ENCODE peak calls at places on chromosomes 6 and 20, in four cellular contexts. One of them, this sample, is unnamed.

GRCh38 chr20:34663213-34663943 is 13.5 kb downstream of the PIGU start:
- DNase-seq in breast epithelium: no peak
- DNase-seq in Panc1: no peak
- DNase-seq in K562: no peak
- DNase-seq in this sample: no peak

GRCh38 chr6:152701081-152701862 is 3.6 kb downstream of the MYCT1 start:
- DNase-seq in breast epithelium: no peak
- DNase-seq in Panc1: no peak
- DNase-seq in K562: no peak
- DNase-seq in this sample: no peak

GRCh38 chr20:36465109-36466080 is 75.9 kb upstream of the MYL9 start:
- DNase-seq in breast epithelium: no peak
- DNase-seq in Panc1: peak; percentile 63
- DNase-seq in K562: peak; percentile 88
- DNase-seq in this sample: no peak

GRCh38 chr6:33375143-33375649 is 16.4 kb upstream of the KIFC1 start:
- DNase-seq in breast epithelium: peak; percentile 84
- DNase-seq in Panc1: no peak
- DNase-seq in K562: no peak
- DNase-seq in this sample: no peak

GRCh38 chr6:145960918-145961604 is 3.1 kb downstream of the SHPRH start:
- DNase-seq in breast epithelium: no peak
- DNase-seq in Panc1: no peak
- DNase-seq in K562: no peak
- DNase-seq in this sample: no peak

GRCh38 chr6:44266347-44266746 is 996 bp upstream of the NFKBIE start:
- DNase-seq in breast epithelium: no peak
- DNase-seq in Panc1: no peak
- DNase-seq in K562: no peak
- DNase-seq in this sample: no peak

GRCh38 chr6:44737829-44738528 is 350.5 kb downstream of the CDC5L start:
- DNase-seq in breast epithelium: no peak
- DNase-seq in Panc1: no peak
- DNase-seq in K562: no peak
- DNase-seq in this sample: peak; percentile 55

GRCh38 chr6:45535933-45536332 is 158.2 kb upstream of the SUPT3H start:
- DNase-seq in breast epithelium: no peak
- DNase-seq in Panc1: no peak
- DNase-seq in K562: no peak
- DNase-seq in this sample: no peak

GRCh38 chr6:36120539-36120938 is 9.8 kb upstream of the MAPK13 start:
- DNase-seq in breast epithelium: peak; percentile 39
- DNase-seq in Panc1: no peak
- DNase-seq in K562: peak; percentile 63
- DNase-seq in this sample: no peak

GRCh38 chr20:2814587-2815051 is at the start of gene C20orf141:
- DNase-seq in breast epithelium: peak; percentile 25
- DNase-seq in Panc1: peak; percentile 50
- DNase-seq in K562: peak; percentile 68
- DNase-seq in this sample: no peak

GRCh38 chr6:80091506-80091905 is 15.0 kb upstream of the BCKDHB start:
- DNase-seq in breast epithelium: no peak
- DNase-seq in Panc1: no peak
- DNase-seq in K562: no peak
- DNase-seq in this sample: no peak

GRCh38 chr6:126181173-126181741 is 158.7 kb upstream of the CENPW start:
- DNase-seq in breast epithelium: no peak
- DNase-seq in Panc1: no peak
- DNase-seq in K562: no peak
- DNase-seq in this sample: no peak

GRCh38 chr6:15993716-15994228 is 135.1 kb upstream of the MYLIP start:
- DNase-seq in breast epithelium: no peak
- DNase-seq in Panc1: no peak
- DNase-seq in K562: no peak
- DNase-seq in this sample: no peak

GRCh38 chr6:45655630-45656422 is 278.1 kb upstream of the SUPT3H start:
- DNase-seq in breast epithelium: no peak
- DNase-seq in Panc1: peak; percentile 84
- DNase-seq in K562: no peak
- DNase-seq in this sample: no peak

GRCh38 chr20:37383229-37383989 is 37.5 kb downstream of the SRC start:
- DNase-seq in breast epithelium: no peak
- DNase-seq in Panc1: no peak
- DNase-seq in K562: peak; percentile 55
- DNase-seq in this sample: no peak

GRCh38 chr6:24426729-24427446 is 24.2 kb downstream of the MRS2 start:
- DNase-seq in breast epithelium: no peak
- DNase-seq in Panc1: no peak
- DNase-seq in K562: no peak
- DNase-seq in this sample: no peak

GRCh38 chr6:159978291-159979135 is 9.6 kb downstream of the IGF2R start:
- DNase-seq in breast epithelium: no peak
- DNase-seq in Panc1: no peak
- DNase-seq in K562: no peak
- DNase-seq in this sample: peak; percentile 78

GRCh38 chr20:14223806-14224205 is 113.6 kb downstream of the FLRT3 start:
- DNase-seq in breast epithelium: no peak
- DNase-seq in Panc1: no peak
- DNase-seq in K562: no peak
- DNase-seq in this sample: no peak

GRCh38 chr6:156283091-156283490 is 494.1 kb upstream of the ARID1B start:
- DNase-seq in breast epithelium: no peak
- DNase-seq in Panc1: no peak
- DNase-seq in K562: no peak
- DNase-seq in this sample: no peak

GRCh38 chr6:81864124-81864523 is 111.6 kb upstream of the TENT5A start:
- DNase-seq in breast epithelium: no peak
- DNase-seq in Panc1: no peak
- DNase-seq in K562: no peak
- DNase-seq in this sample: no peak

GRCh38 chr6:63636516-63636968 is 940 bp downstream of the PHF3 start:
- DNase-seq in breast epithelium: peak; percentile 59
- DNase-seq in Panc1: no peak
- DNase-seq in K562: peak; percentile 75
- DNase-seq in this sample: no peak

GRCh38 chr20:20052074-20052970 is at the start of the genes CFAP61 and CRNKL1:
- DNase-seq in breast epithelium: peak; percentile 93
- DNase-seq in Panc1: peak; percentile 92
- DNase-seq in K562: peak; percentile 96
- DNase-seq in this sample: peak; percentile 96

GRCh38 chr20:49320460-49320859 is 42.6 kb upstream of the ZNFX1 start:
- DNase-seq in breast epithelium: no peak
- DNase-seq in Panc1: no peak
- DNase-seq in K562: peak; percentile 41
- DNase-seq in this sample: no peak

DNA sequence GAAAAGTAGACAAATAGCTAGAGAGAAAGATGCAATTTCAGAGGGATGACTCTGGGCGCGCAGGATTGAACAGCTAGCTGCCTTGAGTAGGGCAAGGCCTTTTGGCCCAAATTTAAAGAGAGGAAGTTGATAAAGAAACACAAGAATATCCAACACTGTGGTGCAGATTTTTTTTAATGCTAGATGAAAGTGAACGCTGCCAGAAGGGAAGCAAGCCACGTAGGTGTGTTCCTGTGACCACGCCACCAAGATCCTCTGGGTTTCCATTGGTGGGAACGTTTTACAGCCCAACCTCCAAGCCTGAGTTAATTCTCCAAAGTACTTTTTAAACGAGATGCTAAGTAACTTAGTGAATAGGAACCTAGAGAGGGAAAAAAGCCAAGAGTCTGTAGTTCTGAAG is 8.0 kb downstream of the LY86 start:
- DNase-seq in breast epithelium: no peak
- DNase-seq in Panc1: no peak
- DNase-seq in K562: no peak
- DNase-seq in this sample: no peak
- TF ChIP-seq POLR2AphosphoS5 in breast epithelium: no peak
- TF ChIP-seq POLR2AphosphoS5 in Panc1: no peak
- TF ChIP-seq POLR2AphosphoS5 in K562: no peak
- TF ChIP-seq POLR2AphosphoS5 in this sample: no peak

GRCh38 chr20:57559658-57560553 is 1.0 kb upstream of the PCK1 start:
- DNase-seq in breast epithelium: no peak
- DNase-seq in Panc1: no peak
- DNase-seq in K562: no peak
- DNase-seq in this sample: no peak

GRCh38 chr20:57557926-57558613 is 2.8 kb upstream of the PCK1 start:
- DNase-seq in breast epithelium: no peak
- DNase-seq in Panc1: no peak
- DNase-seq in K562: no peak
- DNase-seq in this sample: no peak

GRCh38 chr20:57558614-57559285 is 2.2 kb upstream of the PCK1 start:
- DNase-seq in breast epithelium: no peak
- DNase-seq in Panc1: no peak
- DNase-seq in K562: no peak
- DNase-seq in this sample: no peak

GRCh38 chr20:57560554-57561355 is at the start of gene PCK1:
- DNase-seq in breast epithelium: no peak
- DNase-seq in Panc1: no peak
- DNase-seq in K562: peak; percentile 86
- DNase-seq in this sample: no peak

GRCh38 chr20:57559286-57559627 is 1.7 kb upstream of the PCK1 start:
- DNase-seq in breast epithelium: no peak
- DNase-seq in Panc1: no peak
- DNase-seq in K562: no peak
- DNase-seq in this sample: no peak
- TF ChIP-seq POLR2AphosphoS5 in breast epithelium: no peak
- TF ChIP-seq POLR2AphosphoS5 in Panc1: no peak
- TF ChIP-seq POLR2AphosphoS5 in K562: no peak
- TF ChIP-seq POLR2AphosphoS5 in this sample: no peak

GRCh38 chr6:10402648-10403311 is 12.1 kb downstream of the TFAP2A start:
- DNase-seq in breast epithelium: no peak
- DNase-seq in Panc1: no peak
- DNase-seq in K562: peak; percentile 68
- DNase-seq in this sample: no peak
- TF ChIP-seq POLR2AphosphoS5 in breast epithelium: no peak
- TF ChIP-seq POLR2AphosphoS5 in Panc1: no peak
- TF ChIP-seq POLR2AphosphoS5 in K562: no peak
- TF ChIP-seq POLR2AphosphoS5 in this sample: no peak

GRCh38 chr20:19012671-19013070 is 199.1 kb downstream of the SCP2D1 start:
- DNase-seq in breast epithelium: no peak
- DNase-seq in Panc1: no peak
- DNase-seq in K562: no peak
- DNase-seq in this sample: no peak

GRCh38 chr20:19013907-19014306 is 198.5 kb upstream of the SLC24A3 start:
- DNase-seq in breast epithelium: no peak
- DNase-seq in Panc1: no peak
- DNase-seq in K562: no peak
- DNase-seq in this sample: no peak

GRCh38 chr20:19015326-19015725 is 197.1 kb upstream of the SLC24A3 start:
- DNase-seq in breast epithelium: no peak
- DNase-seq in Panc1: no peak
- DNase-seq in K562: no peak
- DNase-seq in this sample: no peak

GRCh38 chr20:19017104-19017690 is 195.2 kb upstream of the SLC24A3 start:
- DNase-seq in breast epithelium: no peak
- DNase-seq in Panc1: no peak
- DNase-seq in K562: no peak
- DNase-seq in this sample: no peak

DNA sequence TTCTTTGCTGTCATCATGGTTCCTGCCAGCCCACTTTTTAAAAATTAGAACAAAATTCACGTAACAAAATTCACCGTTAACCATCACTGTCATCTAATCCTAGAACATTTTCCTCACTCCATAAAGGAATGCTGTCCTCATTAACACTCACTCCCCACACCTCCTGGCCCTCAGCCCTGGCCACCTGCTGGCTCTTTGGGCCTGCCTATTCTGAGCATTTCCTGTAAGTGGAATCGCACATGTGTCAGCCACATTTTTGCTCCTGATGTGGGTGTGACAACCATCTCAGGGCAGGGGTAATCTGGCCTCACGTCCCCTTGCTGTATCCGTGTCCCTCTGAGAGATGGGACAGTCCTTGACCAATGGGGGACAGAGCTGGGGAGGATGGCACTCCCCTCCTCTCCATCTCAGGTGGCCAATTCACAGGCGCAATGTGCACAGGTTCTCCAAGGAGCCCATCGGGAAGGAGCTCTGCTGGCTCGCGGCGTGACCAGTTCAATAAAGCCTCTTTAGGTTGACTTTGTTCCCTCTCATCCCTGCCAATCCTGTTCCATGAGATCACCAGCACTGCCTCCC is 196.5 kb upstream of the SLC24A3 start:
- DNase-seq in breast epithelium: no peak
- DNase-seq in Panc1: no peak
- DNase-seq in K562: no peak
- DNase-seq in this sample: no peak
- TF ChIP-seq POLR2AphosphoS5 in breast epithelium: no peak
- TF ChIP-seq POLR2AphosphoS5 in Panc1: no peak
- TF ChIP-seq POLR2AphosphoS5 in K562: no peak
- TF ChIP-seq POLR2AphosphoS5 in this sample: no peak

DNA sequence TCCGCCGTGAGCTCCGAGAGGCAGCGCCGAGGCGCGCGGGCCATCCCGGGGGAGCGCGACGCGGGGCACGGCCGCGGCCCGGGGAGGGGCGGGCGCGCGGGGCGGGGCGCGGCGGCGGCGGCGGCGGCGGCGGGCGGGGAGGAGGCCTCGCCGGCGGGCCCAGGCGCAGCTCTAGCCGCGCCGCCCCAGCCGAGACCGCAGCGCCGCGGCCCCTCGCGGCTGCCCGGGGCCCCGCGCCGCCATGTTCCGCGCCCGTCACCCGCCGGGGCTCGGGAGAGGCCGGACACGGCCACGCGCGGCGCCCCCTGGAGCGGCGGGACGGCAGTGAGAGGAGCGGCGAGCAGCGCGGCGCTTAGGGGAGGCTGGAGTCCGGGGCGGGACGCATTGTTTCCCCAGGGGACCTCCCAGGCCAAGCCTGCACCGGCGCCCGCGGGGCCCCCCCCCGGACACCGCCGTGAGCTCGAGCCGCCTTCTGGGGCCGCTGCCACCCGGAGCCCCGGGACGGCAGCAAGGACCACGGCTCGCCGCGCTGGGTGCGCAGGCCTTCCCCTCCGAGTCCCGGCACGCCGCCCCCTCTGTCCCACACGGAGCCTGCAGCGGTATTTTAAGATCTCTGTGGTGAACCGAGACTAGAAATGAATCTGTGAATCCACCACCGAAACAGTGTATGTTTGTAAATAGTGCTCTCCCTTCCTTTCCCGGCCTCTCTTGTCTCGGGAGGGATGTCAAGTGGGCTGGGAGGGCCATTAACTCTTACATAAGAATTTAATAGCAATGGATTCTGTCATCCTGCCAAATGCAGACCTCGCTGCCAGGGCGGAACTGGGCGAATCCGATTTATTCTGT is at the start of gene KIF13A:
- DNase-seq in breast epithelium: peak; percentile 58
- DNase-seq in Panc1: no peak
- DNase-seq in K562: peak; percentile 77
- DNase-seq in this sample: no peak
- TF ChIP-seq POLR2AphosphoS5 in breast epithelium: no peak
- TF ChIP-seq POLR2AphosphoS5 in Panc1: no peak
- TF ChIP-seq POLR2AphosphoS5 in K562: no peak
- TF ChIP-seq POLR2AphosphoS5 in this sample: no peak

This sample was measured in GM12878.